ENCODE peak calls at places on chromosomes 12 and 14, in five cellular contexts. Q, N, R, Z and V are unnamed samples.

GRCh38 chr14:104557766-104558165 is 21.8 kb upstream of the C14orf180 start:
- DNase-seq in Q (no peak), N (no peak), R (no peak), Z (no peak), V (no peak)

GRCh38 chr14:81384900-81385299 is 15.2 kb downstream of the STON2 start:
- DNase-seq in Q (peak), N (no peak), R (no peak), Z (no peak), V (no peak)

GRCh38 chr14:90556666-90557450 is 160.0 kb downstream of the CALM1 start:
- DNase-seq in Q (no peak), N (no peak), R (no peak), Z (no peak), V (no peak)

GRCh38 chr14:105168496-105168978 is at the start of gene JAG2:
- DNase-seq in Q (no peak), N (peak), R (no peak), Z (peak), V (no peak)

GRCh38 chr12:32811686-32812392 is 56.1 kb upstream of the YARS2 start:
- DNase-seq in Q (no peak), N (no peak), R (no peak), Z (no peak), V (no peak)

GRCh38 chr12:30985814-30986452 is 59.4 kb downstream of the TSPAN11 start:
- DNase-seq in Q (peak), N (peak), R (peak), Z (no peak), V (peak)

GRCh38 chr14:102479107-102479506 is 30.5 kb downstream of the ANKRD9 start:
- DNase-seq in Q (no peak), N (no peak), R (no peak), Z (no peak), V (no peak)

GRCh38 chr14:61048640-61049039 is 67.6 kb downstream of the SLC38A6 start:
- DNase-seq in Q (no peak), N (no peak), R (no peak), Z (no peak), V (no peak)

GRCh38 chr14:95361373-95362179 is 41.9 kb upstream of the CLMN start:
- DNase-seq in Q (no peak), N (peak), R (no peak), Z (no peak), V (peak)

GRCh38 chr14:89237923-89238529 is 179.0 kb downstream of the FOXN3 start:
- DNase-seq in Q (no peak), N (peak), R (peak), Z (no peak), V (peak)

GRCh38 chr14:63290741-63291286 is 27.9 kb downstream of the GPHB5 start:
- DNase-seq in Q (no peak), N (no peak), R (no peak), Z (no peak), V (no peak)

GRCh38 chr12:2669560-2669959 is 125.2 kb upstream of the FKBP4 start:
- DNase-seq in Q (no peak), N (no peak), R (no peak), Z (no peak), V (no peak)

GRCh38 chr14:67514650-67515385 is 18.3 kb upstream of the PLEKHH1 start:
- DNase-seq in Q (no peak), N (no peak), R (peak), Z (no peak), V (peak)

GRCh38 chr12:122116707-122117535 is 38.4 kb downstream of the MLXIP start:
- DNase-seq in Q (no peak), N (no peak), R (no peak), Z (no peak), V (no peak)

GRCh38 chr14:75283162-75283883 is 4.7 kb downstream of the FOS start:
- DNase-seq in Q (no peak), N (peak), R (peak), Z (no peak), V (peak)

GRCh38 chr12:97538705-97539104 is 76.1 kb downstream of the RMST start:
- DNase-seq in Q (no peak), N (no peak), R (no peak), Z (no peak), V (no peak)